ENCODE peak calls at places on chromosomes 2 and 18, in seven cellular contexts. P is neural progenitor cell, X is PC-9, L is mesendoderm, Y is PC-3, U is mammary epithelial cell, H is A549. G is an unnamed sample.

GRCh38 chr2:128506534-128506933 is 187.9 kb upstream of the HS6ST1 start:
- DNase-seq in P (no peak), X (no peak), L (no peak), Y (no peak), U (no peak), H (no peak), G (no peak)

GRCh38 chr2:47043142-47043890 is 111.8 kb downstream of the STPG4 start:
- DNase-seq in P (no peak), X (peak; percentile 91), L (peak; percentile 94), Y (peak; percentile 98), U (peak; percentile 94), H (peak; percentile 96), G (peak; percentile 97)

GRCh38 chr2:238504181-238504711 is 77.5 kb downstream of the ASB1 start:
- DNase-seq in P (no peak), X (no peak), L (no peak), Y (no peak), U (no peak), H (no peak), G (peak; percentile 56)

GRCh38 chr18:22912835-22913234 is 20.3 kb upstream of the RBBP8 start:
- DNase-seq in P (no peak), X (peak; percentile 15), L (peak; percentile 54), Y (no peak), U (peak; percentile 79), H (no peak), G (peak; percentile 34)

GRCh38 chr2:100706249-100706648 is 113.7 kb upstream of the NPAS2 start:
- DNase-seq in P (no peak), X (no peak), L (no peak), Y (no peak), U (no peak), H (no peak), G (no peak)

GRCh38 chr2:189659734-189660133 is 1.5 kb upstream of the ASNSD1 start:
- DNase-seq in P (no peak), X (no peak), L (no peak), Y (peak; percentile 75), U (no peak), H (no peak), G (no peak)

GRCh38 chr2:74474899-74475298 is 2.4 kb upstream of the MRPL53 start:
- DNase-seq in P (peak; percentile 32), X (no peak), L (peak; percentile 39), Y (no peak), U (no peak), H (no peak), G (peak; percentile 65)

GRCh38 chr2:168166902-168167510 is 80.4 kb downstream of the STK39 start:
- DNase-seq in P (no peak), X (no peak), L (no peak), Y (peak; percentile 95), U (peak; percentile 87), H (no peak), G (no peak)

GRCh38 chr2:239291505-239292350 is 109.1 kb downstream of the HDAC4 start:
- DNase-seq in P (peak; percentile 95), X (no peak), L (peak; percentile 77), Y (no peak), U (no peak), H (no peak), G (peak; percentile 69)

GRCh38 chr2:240021488-240022104 is 3.5 kb downstream of the NDUFA10 start:
- DNase-seq in P (peak; percentile 80), X (peak; percentile 75), L (peak; percentile 85), Y (peak; percentile 76), U (peak; percentile 45), H (peak; percentile 81), G (peak; percentile 91)

GRCh38 chr2:120761164-120761861 is 25.6 kb downstream of the GLI2 start:
- DNase-seq in P (no peak), X (no peak), L (no peak), Y (no peak), U (no peak), H (no peak), G (no peak)

GRCh38 chr2:199975297-199975895 is 20.0 kb downstream of the MAIP1 start:
- DNase-seq in P (no peak), X (no peak), L (peak; percentile 24), Y (no peak), U (no peak), H (no peak), G (no peak)

GRCh38 chr2:143686585-143687164 is 557.5 kb downstream of the ARHGAP15 start:
- DNase-seq in P (peak; percentile 57), X (no peak), L (peak; percentile 67), Y (peak; percentile 74), U (peak; percentile 16), H (peak; percentile 16), G (peak; percentile 51)

GRCh38 chr2:135337066-135337465 is 194.0 kb downstream of the ZRANB3 start:
- DNase-seq in P (no peak), X (no peak), L (no peak), Y (peak; percentile 14), U (peak; percentile 36), H (no peak), G (no peak)

GRCh38 chr2:72988041-72988440 is 70.7 kb downstream of the EMX1 start:
- DNase-seq in P (no peak), X (no peak), L (no peak), Y (no peak), U (no peak), H (no peak), G (no peak)

GRCh38 chr18:60232541-60232940 is 140.0 kb downstream of the MC4R start:
- DNase-seq in P (no peak), X (no peak), L (peak; percentile 74), Y (peak; percentile 89), U (peak; percentile 86), H (peak; percentile 5), G (no peak)

GRCh38 chr2:158509928-158510797 is 53.4 kb downstream of the PKP4 start:
- DNase-seq in P (no peak), X (no peak), L (no peak), Y (peak; percentile 57), U (no peak), H (no peak), G (no peak)

GRCh38 chr2:27683390-27684071 is 19.8 kb downstream of the SLC4A1AP start:
- DNase-seq in P (peak; percentile 95), X (peak; percentile 78), L (peak; percentile 96), Y (peak; percentile 98), U (peak; percentile 84), H (peak; percentile 60), G (no peak)

GRCh38 chr2:131657895-131658768 is 130.4 kb downstream of the CCDC74A start:
- DNase-seq in P (no peak), X (no peak), L (no peak), Y (no peak), U (no peak), H (no peak), G (no peak)

GRCh38 chr2:140873915-140874531 is 1256.8 kb downstream of the LRP1B start:
- DNase-seq in P (no peak), X (no peak), L (peak; percentile 40), Y (no peak), U (no peak), H (no peak), G (no peak)

GRCh38 chr2:146748046-146748445 is 1096.8 kb upstream of the ACVR2A start:
- DNase-seq in P (peak; percentile 13), X (no peak), L (no peak), Y (no peak), U (no peak), H (no peak), G (no peak)

GRCh38 chr2:124877065-124877671 is 852.1 kb downstream of the CNTNAP5 start:
- DNase-seq in P (no peak), X (no peak), L (peak; percentile 7), Y (peak; percentile 29), U (no peak), H (no peak), G (no peak)

GRCh38 chr2:25001329-25001637 is 29.5 kb upstream of the DNAJC27 start:
- DNase-seq in P (no peak), X (no peak), L (no peak), Y (no peak), U (no peak), H (no peak), G (no peak)

GRCh38 chr2:100537918-100538317 is 24.9 kb upstream of the PDCL3 start:
- DNase-seq in P (no peak), X (no peak), L (peak; percentile 23), Y (no peak), U (no peak), H (no peak), G (no peak)

GRCh38 chr18:79502785-79503184 is 107.1 kb downstream of the NFATC1 start:
- DNase-seq in P (no peak), X (no peak), L (no peak), Y (peak; percentile 4), U (no peak), H (no peak), G (peak; percentile 39)

GRCh38 chr2:182915369-182916326 is 49.2 kb upstream of the FRZB start:
- DNase-seq in P (no peak), X (peak; percentile 39), L (peak; percentile 57), Y (peak; percentile 79), U (peak; percentile 60), H (no peak), G (peak; percentile 85)

GRCh38 chr2:182913064-182913463 is 46.6 kb upstream of the FRZB start:
- DNase-seq in P (no peak), X (no peak), L (no peak), Y (no peak), U (no peak), H (no peak), G (no peak)

GRCh38 chr2:182911813-182912517 is 45.5 kb upstream of the FRZB start:
- DNase-seq in P (no peak), X (no peak), L (no peak), Y (no peak), U (no peak), H (no peak), G (no peak)

GRCh38 chr2:182914852-182915251 is 48.4 kb upstream of the FRZB start:
- DNase-seq in P (no peak), X (no peak), L (no peak), Y (no peak), U (no peak), H (no peak), G (no peak)

DNA sequence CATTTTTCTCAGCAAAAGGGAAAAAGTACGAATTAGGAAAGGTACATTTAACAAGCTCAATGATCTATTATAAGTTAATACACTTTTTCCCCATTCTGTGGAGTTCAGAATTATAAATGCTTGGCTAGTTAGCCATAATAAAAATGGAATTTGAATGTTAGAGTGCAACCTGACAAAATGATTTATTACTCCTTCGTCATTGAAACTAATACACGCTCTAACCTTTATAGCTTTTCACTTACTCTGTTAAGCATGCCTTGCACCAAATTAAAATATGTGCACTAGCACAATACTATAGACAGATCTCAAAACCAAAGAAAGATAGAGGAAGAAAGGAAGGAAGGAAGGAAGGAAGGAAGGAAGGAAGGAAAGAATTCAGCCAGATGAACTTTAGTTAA is 46.1 kb upstream of the FRZB start:
- DNase-seq in P (no peak), X (no peak), L (no peak), Y (no peak), U (no peak), H (no peak), G (no peak)
- H3K4me1 ChIP-seq in P (peaks cover 3% of the 10 kb centered on the region), X (peaks cover 20% of the 10 kb centered on the region), L (peaks cover 2% of the 10 kb centered on the region), Y (peaks cover 18% of the 10 kb centered on the region), U (peaks cover 16% of the 10 kb centered on the region), H (peaks cover 32% of the 10 kb centered on the region), G (peaks cover 17% of the 10 kb centered on the region)

GRCh38 chr18:8121942-8122480 is 487.2 kb upstream of the RAB12 start:
- DNase-seq in P (no peak), X (peak; percentile 71), L (peak; percentile 87), Y (peak; percentile 53), U (peak; percentile 70), H (no peak), G (peak; percentile 42)
- H3K4me3 ChIP-seq in P (no peak overlapping the region), X (no peak overlapping the region), L (no peak overlapping the region), Y (no peak overlapping the region), U (no peak overlapping the region), H (no peak overlapping the region), G (no peak overlapping the region)

GRCh38 chr18:57806201-57806890 is 3.2 kb upstream of the ATP8B1 start:
- DNase-seq in P (no peak), X (no peak), L (no peak), Y (peak; percentile 16), U (no peak), H (no peak), G (no peak)
- H3K4me2 ChIP-seq in P (no peak overlapping the region), X (no peak overlapping the region), L (no peak overlapping the region), Y (peak overlapping the region; percentile 64), U (no peak overlapping the region), H (peak overlapping the region; percentile 73), G (peak overlapping the region; percentile 71)

GRCh38 chr2:58553522-58553921 is 312.4 kb upstream of the FANCL start:
- DNase-seq in P (no peak), X (no peak), L (no peak), Y (no peak), U (no peak), H (no peak), G (no peak)
- H3K4me1 ChIP-seq in P (peaks cover 5% of the 10 kb centered on the region), X (no peaks in the 10 kb centered on the region), L (no peaks in the 10 kb centered on the region), Y (no peaks in the 10 kb centered on the region), U (no peaks in the 10 kb centered on the region), H (no peaks in the 10 kb centered on the region), G (no peaks in the 10 kb centered on the region)